ENCODE peak calls at places on chromosomes 5 and 9, in eight cellular contexts. O is adrenal gland, A is IMR-90, J is breast epithelium, L is right atrium auricular region, K is fibroblast of the aortic adventitia, N is brain microvascular endothelial cell, I is lower leg skin. Q is an unnamed sample.

GRCh38 chr5:142740474-142740873 is 29.7 kb upstream of the ARHGAP26 start:
- DNase-seq in O (no peak), A (no peak), J (no peak), L (no peak), K (no peak), N (no peak), I (no peak), Q (no peak)

GRCh38 chr5:179572386-179572785 is 22.0 kb downstream of the RUFY1 start:
- DNase-seq in O (no peak), A (no peak), J (no peak), L (no peak), K (no peak), N (no peak), I (no peak), Q (no peak)

GRCh38 chr9:136942112-136942880 is 2.2 kb downstream of the FBXW5 start:
- DNase-seq in O (no peak), A (no peak), J (no peak), L (no peak), K (no peak), N (no peak), I (no peak), Q (no peak)

GRCh38 chr5:56814361-56814962 is 887 bp upstream of the MAP3K1 start:
- DNase-seq in O (peak; percentile 63), A (no peak), J (no peak), L (no peak), K (peak; percentile 18), N (no peak), I (peak; percentile 83), Q (no peak)

GRCh38 chr5:169979871-169980270 is 424 bp downstream of the INSYN2B start:
- DNase-seq in O (no peak), A (peak; percentile 28), J (no peak), L (no peak), K (peak; percentile 40), N (no peak), I (no peak), Q (peak; percentile 35)

GRCh38 chr5:157038568-157039187 is 20.2 kb downstream of the HAVCR1 start:
- DNase-seq in O (no peak), A (no peak), J (no peak), L (no peak), K (no peak), N (no peak), I (no peak), Q (no peak)

GRCh38 chr5:14225173-14225834 is 82.2 kb downstream of the TRIO start:
- DNase-seq in O (no peak), A (no peak), J (no peak), L (no peak), K (no peak), N (no peak), I (no peak), Q (no peak)

GRCh38 chr5:16178745-16179372 is 732 bp downstream of the MARCHF11 start:
- DNase-seq in O (peak; percentile 83), A (peak; percentile 43), J (peak; percentile 81), L (no peak), K (peak; percentile 50), N (peak; percentile 52), I (no peak), Q (peak; percentile 73)

GRCh38 chr5:90353254-90353653 is 56.3 kb downstream of the CETN3 start:
- DNase-seq in O (no peak), A (no peak), J (no peak), L (no peak), K (no peak), N (no peak), I (no peak), Q (no peak)

GRCh38 chr9:33198163-33198562 is 31.0 kb upstream of the B4GALT1 start:
- DNase-seq in O (no peak), A (peak; percentile 45), J (no peak), L (peak; percentile 81), K (peak; percentile 96), N (no peak), I (peak; percentile 89), Q (no peak)

GRCh38 chr5:69091771-69092170 is 2.0 kb upstream of the SLC30A5 start:
- DNase-seq in O (no peak), A (no peak), J (no peak), L (no peak), K (no peak), N (no peak), I (no peak), Q (peak; percentile 9)

GRCh38 chr9:104856413-104856941 is 71.5 kb downstream of the ABCA1 start:
- DNase-seq in O (no peak), A (peak; percentile 38), J (no peak), L (no peak), K (peak; percentile 12), N (no peak), I (no peak), Q (peak; percentile 49)

GRCh38 chr9:76758476-76758875 is 5.8 kb upstream of the PCA3 start:
- DNase-seq in O (no peak), A (no peak), J (no peak), L (no peak), K (peak; percentile 64), N (no peak), I (no peak), Q (no peak)

GRCh38 chr9:76764138-76764537 is at the start of gene PCA3:
- DNase-seq in O (no peak), A (no peak), J (no peak), L (no peak), K (no peak), N (no peak), I (no peak), Q (no peak)

GRCh38 chr9:76757274-76757673 is 7.0 kb upstream of the PCA3 start:
- DNase-seq in O (no peak), A (no peak), J (no peak), L (no peak), K (no peak), N (no peak), I (no peak), Q (no peak)

GRCh38 chr9:76759726-76760125 is 4.5 kb upstream of the PCA3 start:
- DNase-seq in O (no peak), A (no peak), J (no peak), L (no peak), K (no peak), N (no peak), I (no peak), Q (no peak)

GRCh38 chr9:76761448-76761847 is 2.8 kb upstream of the PCA3 start:
- DNase-seq in O (no peak), A (peak; percentile 7), J (no peak), L (no peak), K (peak; percentile 34), N (no peak), I (no peak), Q (peak; percentile 32)
- TF ChIP-seq CTCF in O (peak; percentile 40), A (peak; percentile 50), J (peak; percentile 11), L (peak; percentile 40), K (peak; percentile 45), N (peak; percentile 40), I (no peak), Q (peak; percentile 55)

GRCh38 chr9:95383198-95383673 is 65.7 kb upstream of the FANCC start:
- DNase-seq in O (no peak), A (peak; percentile 85), J (no peak), L (no peak), K (peak; percentile 64), N (peak; percentile 16), I (no peak), Q (peak; percentile 50)
- H3K4me3 ChIP-seq in O (no peak overlapping the region), A (no peak overlapping the region), J (no peak overlapping the region), L (no peak overlapping the region), K (no peak overlapping the region), N (no peak overlapping the region), I (no peak overlapping the region), Q (no peak overlapping the region)

GRCh38 chr5:111461261-111461671 is 51.1 kb downstream of the STARD4 start:
- DNase-seq in O (peak; percentile 23), A (peak; percentile 25), J (no peak), L (no peak), K (peak; percentile 38), N (peak; percentile 32), I (no peak), Q (peak; percentile 64)
- TF ChIP-seq CTCF in O (peak; percentile 47), A (peak; percentile 62), J (no peak), L (peak; percentile 21), K (peak; percentile 72), N (peak; percentile 61), I (no peak), Q (peak; percentile 87)

DNA sequence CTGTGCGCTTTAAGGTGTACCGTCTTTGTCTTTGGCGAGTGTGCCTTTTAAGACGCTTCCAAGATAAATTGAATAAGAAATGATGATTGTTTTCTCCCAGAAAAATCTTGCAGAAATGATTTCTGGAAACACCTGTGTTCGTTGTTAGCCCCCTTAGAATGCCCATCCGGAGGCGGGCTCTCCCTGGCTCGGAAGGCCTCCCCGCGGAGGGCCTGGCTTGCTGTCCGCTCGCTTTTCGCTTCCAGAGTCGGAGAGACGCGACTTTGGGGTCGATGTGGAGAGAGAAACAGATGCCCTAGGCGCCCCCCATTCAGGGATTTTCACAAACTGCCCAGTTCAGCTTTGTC is 23.9 kb downstream of the LECT2 start:
- DNase-seq in O (no peak), A (no peak), J (no peak), L (no peak), K (no peak), N (no peak), I (no peak), Q (no peak)
- H3K4me3 ChIP-seq in O (no peak overlapping the region), A (no peak overlapping the region), J (no peak overlapping the region), L (no peak overlapping the region), K (peak overlapping the region; percentile 65), N (no peak overlapping the region), I (no peak overlapping the region), Q (no peak overlapping the region)

GRCh38 chr5:97041239-97041638 is 101.2 kb downstream of the LIX1 start:
- DNase-seq in O (no peak), A (no peak), J (no peak), L (no peak), K (peak; percentile 13), N (no peak), I (no peak), Q (no peak)

GRCh38 chr5:97046270-97046982 is 96.0 kb downstream of the LIX1 start:
- DNase-seq in O (no peak), A (peak; percentile 25), J (no peak), L (no peak), K (peak; percentile 5), N (no peak), I (no peak), Q (peak; percentile 45)

GRCh38 chr5:97042981-97043380 is 99.4 kb downstream of the LIX1 start:
- DNase-seq in O (no peak), A (no peak), J (no peak), L (no peak), K (no peak), N (no peak), I (no peak), Q (no peak)

GRCh38 chr5:97043511-97043910 is 98.9 kb downstream of the LIX1 start:
- DNase-seq in O (no peak), A (no peak), J (no peak), L (no peak), K (no peak), N (no peak), I (no peak), Q (no peak)

GRCh38 chr5:97044057-97044456 is 98.4 kb downstream of the LIX1 start:
- DNase-seq in O (no peak), A (peak; percentile 18), J (no peak), L (no peak), K (peak; percentile 11), N (peak; percentile 12), I (no peak), Q (peak; percentile 41)
- TF ChIP-seq CTCF in O (no peak), A (peak; percentile 35), J (no peak), L (peak; percentile 68), K (peak; percentile 23), N (peak; percentile 59), I (no peak), Q (peak; percentile 62)

GRCh38 chr9:114153761-114154596 is 1.4 kb upstream of the COL27A1 start:
- DNase-seq in O (peak; percentile 43), A (peak; percentile 25), J (no peak), L (no peak), K (no peak), N (no peak), I (no peak), Q (no peak)
- H3K4me3 ChIP-seq in O (no peak overlapping the region), A (peak overlapping the region; percentile 13), J (peak overlapping the region; percentile 3), L (peak overlapping the region; percentile 70), K (peak overlapping the region; percentile 17), N (peak overlapping the region; percentile 39), I (peak overlapping the region; percentile 4), Q (peak overlapping the region; percentile 17)